ENCODE peak calls at places on chromosome 15, in four cellular contexts. One of them, this sample, is unnamed.

GRCh38 chr15:82036461-82036860 is 9.4 kb downstream of the MEX3B start:
- DNase-seq in GM12891: no peak
- DNase-seq in endothelial cell of umbilical vein: no peak
- DNase-seq in stomach: no peak
- DNase-seq in this sample: no peak

GRCh38 chr15:88512606-88513005 is 33.9 kb downstream of the DET1 start:
- DNase-seq in endothelial cell of umbilical vein: no peak
- DNase-seq in GM12891: no peak
- DNase-seq in stomach: no peak
- DNase-seq in this sample: no peak

GRCh38 chr15:31104048-31104447 is 2.5 kb upstream of the TRPM1 start:
- DNase-seq in endothelial cell of umbilical vein: no peak
- DNase-seq in stomach: no peak
- DNase-seq in GM12891: no peak
- DNase-seq in this sample: no peak

GRCh38 chr15:79170256-79170664 is 79.7 kb upstream of the RASGRF1 start:
- DNase-seq in endothelial cell of umbilical vein: no peak
- DNase-seq in GM12891: no peak
- DNase-seq in stomach: no peak
- DNase-seq in this sample: no peak

GRCh38 chr15:74655424-74655823 is 39.8 kb downstream of the CLK3 start:
- DNase-seq in endothelial cell of umbilical vein: peak
- DNase-seq in GM12891: no peak
- DNase-seq in stomach: no peak
- DNase-seq in this sample: no peak

GRCh38 chr15:76962337-76963013 is 30.9 kb downstream of the RCN2 start:
- DNase-seq in endothelial cell of umbilical vein: no peak
- DNase-seq in stomach: no peak
- DNase-seq in GM12891: no peak
- DNase-seq in this sample: no peak

GRCh38 chr15:89442671-89443307 is 53.6 kb downstream of the RHCG start:
- DNase-seq in GM12891: peak
- DNase-seq in stomach: peak
- DNase-seq in endothelial cell of umbilical vein: no peak
- DNase-seq in this sample: peak

GRCh38 chr15:38886315-38887163 is 321.9 kb upstream of the RASGRP1 start:
- DNase-seq in endothelial cell of umbilical vein: no peak
- DNase-seq in GM12891: no peak
- DNase-seq in stomach: no peak
- DNase-seq in this sample: no peak

GRCh38 chr15:68606332-68606731 is 27.5 kb downstream of the CORO2B start:
- DNase-seq in GM12891: no peak
- DNase-seq in endothelial cell of umbilical vein: no peak
- DNase-seq in stomach: no peak
- DNase-seq in this sample: no peak

GRCh38 chr15:85718271-85718971 is 76.3 kb downstream of the KLHL25 start:
- DNase-seq in stomach: no peak
- DNase-seq in endothelial cell of umbilical vein: no peak
- DNase-seq in GM12891: no peak
- DNase-seq in this sample: no peak

GRCh38 chr15:41169784-41170183 is 53.7 kb upstream of the INO80 start:
- DNase-seq in GM12891: no peak
- DNase-seq in endothelial cell of umbilical vein: no peak
- DNase-seq in stomach: no peak
- DNase-seq in this sample: no peak

GRCh38 chr15:50256188-50257041 is 9.1 kb downstream of the HDC start:
- DNase-seq in endothelial cell of umbilical vein: no peak
- DNase-seq in stomach: no peak
- DNase-seq in GM12891: no peak
- DNase-seq in this sample: no peak

GRCh38 chr15:31439328-31439727 is 112.7 kb downstream of the KLF13 start:
- DNase-seq in stomach: no peak
- DNase-seq in GM12891: no peak
- DNase-seq in endothelial cell of umbilical vein: no peak
- DNase-seq in this sample: no peak

GRCh38 chr15:54127574-54127973 is 149.3 kb downstream of the UNC13C start:
- DNase-seq in GM12891: no peak
- DNase-seq in endothelial cell of umbilical vein: no peak
- DNase-seq in stomach: no peak
- DNase-seq in this sample: no peak

GRCh38 chr15:38668433-38669159 is 104.0 kb upstream of the RASGRP1 start:
- DNase-seq in endothelial cell of umbilical vein: no peak
- DNase-seq in GM12891: no peak
- DNase-seq in stomach: no peak
- DNase-seq in this sample: no peak

GRCh38 chr15:57485869-57486268 is 105.8 kb upstream of the MYZAP start:
- DNase-seq in endothelial cell of umbilical vein: peak
- DNase-seq in GM12891: no peak
- DNase-seq in stomach: peak
- DNase-seq in this sample: no peak

GRCh38 chr15:71085809-71086208 is 29.5 kb upstream of the THSD4 start:
- DNase-seq in stomach: no peak
- DNase-seq in endothelial cell of umbilical vein: no peak
- DNase-seq in GM12891: no peak
- DNase-seq in this sample: no peak

GRCh38 chr15:99123706-99124451 is 19.0 kb downstream of the SYNM start:
- DNase-seq in endothelial cell of umbilical vein: peak
- DNase-seq in stomach: peak
- DNase-seq in GM12891: no peak
- DNase-seq in this sample: no peak

GRCh38 chr15:49865925-49866757 is 245.3 kb downstream of the DTWD1 start:
- DNase-seq in stomach: no peak
- DNase-seq in GM12891: no peak
- DNase-seq in endothelial cell of umbilical vein: no peak
- DNase-seq in this sample: no peak

GRCh38 chr15:27025411-27026051 is 54.5 kb downstream of the GABRG3 start:
- DNase-seq in stomach: no peak
- DNase-seq in GM12891: no peak
- DNase-seq in endothelial cell of umbilical vein: no peak
- DNase-seq in this sample: no peak

GRCh38 chr15:68292157-68292781 is 14.7 kb downstream of the FEM1B start:
- DNase-seq in GM12891: no peak
- DNase-seq in stomach: no peak
- DNase-seq in endothelial cell of umbilical vein: no peak
- DNase-seq in this sample: no peak

GRCh38 chr15:29788433-29789034 is 33.7 kb downstream of the TJP1 start:
- DNase-seq in GM12891: no peak
- DNase-seq in stomach: no peak
- DNase-seq in endothelial cell of umbilical vein: no peak
- DNase-seq in this sample: no peak

GRCh38 chr15:89429986-89430385 is 66.4 kb downstream of the RHCG start:
- DNase-seq in endothelial cell of umbilical vein: no peak
- DNase-seq in GM12891: no peak
- DNase-seq in stomach: no peak
- DNase-seq in this sample: no peak

GRCh38 chr15:65329298-65329990 is 25.0 kb downstream of the RNU5B-1 start:
- DNase-seq in endothelial cell of umbilical vein: no peak
- DNase-seq in GM12891: no peak
- DNase-seq in stomach: no peak
- DNase-seq in this sample: no peak

GRCh38 chr15:44722011-44722410 is 10.7 kb downstream of the B2M start:
- DNase-seq in endothelial cell of umbilical vein: no peak
- DNase-seq in stomach: no peak
- DNase-seq in GM12891: no peak
- DNase-seq in this sample: no peak

GRCh38 chr15:22944651-22945050 is 35.5 kb downstream of the CYFIP1 start:
- DNase-seq in GM12891: no peak
- DNase-seq in endothelial cell of umbilical vein: no peak
- DNase-seq in stomach: no peak
- DNase-seq in this sample: no peak

GRCh38 chr15:57751177-57751800 is 44.8 kb downstream of the POLR2M start:
- DNase-seq in stomach: no peak
- DNase-seq in endothelial cell of umbilical vein: peak
- DNase-seq in GM12891: no peak
- DNase-seq in this sample: no peak

GRCh38 chr15:64456634-64457108 is 3.7 kb upstream of the ZNF609 start:
- DNase-seq in GM12891: no peak
- DNase-seq in endothelial cell of umbilical vein: no peak
- DNase-seq in stomach: no peak
- DNase-seq in this sample: no peak

GRCh38 chr15:92569778-92570177 is 85.8 kb downstream of the FAM174B start:
- DNase-seq in endothelial cell of umbilical vein: no peak
- DNase-seq in stomach: no peak
- DNase-seq in GM12891: no peak
- DNase-seq in this sample: no peak

GRCh38 chr15:55289011-55289572 is 521 bp downstream of the RAB27A start:
- DNase-seq in endothelial cell of umbilical vein: peak
- DNase-seq in stomach: peak
- DNase-seq in GM12891: no peak
- DNase-seq in this sample: no peak
- TF ChIP-seq POLR2AphosphoS5 in endothelial cell of umbilical vein: no peak
- TF ChIP-seq POLR2AphosphoS5 in stomach: peak
- TF ChIP-seq POLR2AphosphoS5 in GM12891: no peak
- TF ChIP-seq POLR2AphosphoS5 in this sample: no peak

DNA sequence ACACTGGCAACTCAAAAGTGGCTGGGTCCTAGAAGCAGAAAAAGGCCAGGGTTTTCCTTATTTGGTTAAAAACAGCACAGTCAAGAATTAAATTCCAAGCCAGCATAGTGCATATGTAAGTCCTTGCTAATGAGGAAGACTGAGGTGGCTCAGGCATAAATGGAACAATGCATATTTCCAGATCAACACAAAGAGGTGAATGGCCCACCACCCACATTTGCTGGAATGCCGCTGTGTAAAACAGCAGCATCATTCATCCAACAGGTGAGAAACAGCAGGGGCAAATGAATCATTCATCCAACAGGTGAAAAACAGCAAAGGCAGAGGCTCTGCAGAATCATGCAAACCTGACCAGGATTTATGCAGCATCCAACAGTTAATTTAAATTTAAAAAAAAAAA is 32.9 kb downstream of the GPR176 start:
- DNase-seq in endothelial cell of umbilical vein: no peak
- DNase-seq in stomach: no peak
- DNase-seq in GM12891: no peak
- DNase-seq in this sample: no peak
- TF ChIP-seq POLR2AphosphoS5 in endothelial cell of umbilical vein: no peak
- TF ChIP-seq POLR2AphosphoS5 in stomach: no peak
- TF ChIP-seq POLR2AphosphoS5 in GM12891: no peak
- TF ChIP-seq POLR2AphosphoS5 in this sample: no peak

DNA sequence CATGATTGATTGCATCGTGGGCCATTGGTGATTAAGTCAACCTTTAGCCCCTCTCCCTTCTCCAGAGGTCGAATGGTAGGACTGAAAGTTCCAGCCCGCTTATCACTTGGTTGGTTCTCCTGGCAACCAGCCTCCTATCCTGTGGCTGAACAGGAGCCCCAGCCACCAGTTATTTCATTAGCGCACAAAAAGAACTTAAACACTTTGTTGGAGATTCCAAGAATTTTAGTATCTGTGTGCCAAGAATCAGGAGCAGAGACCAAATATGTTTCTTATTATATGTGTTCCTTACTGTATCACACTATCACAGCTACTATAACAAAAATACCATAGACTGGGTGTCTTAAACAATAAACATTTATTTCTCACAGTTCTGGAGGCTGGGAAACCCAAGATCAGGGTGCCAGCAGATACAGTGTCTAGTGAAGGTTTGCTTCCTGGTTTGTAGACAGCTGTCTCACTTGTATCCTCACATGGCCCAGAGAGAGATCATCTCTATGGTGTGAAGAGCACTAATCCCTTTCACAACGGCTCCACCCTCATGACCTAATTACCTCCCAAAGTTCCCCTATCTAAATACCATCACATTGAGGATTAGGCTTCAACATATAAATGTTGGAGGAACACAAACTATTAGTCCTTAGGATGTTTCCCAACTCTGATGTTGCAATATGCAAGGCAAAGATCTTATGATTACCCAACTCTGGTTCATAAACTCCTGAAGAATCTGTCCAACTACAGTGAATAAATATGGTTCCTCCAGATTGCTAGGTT is 30.5 kb upstream of the APH1B start:
- DNase-seq in stomach: no peak
- DNase-seq in GM12891: no peak
- DNase-seq in endothelial cell of umbilical vein: no peak
- DNase-seq in this sample: no peak
- TF ChIP-seq POLR2AphosphoS5 in stomach: peak
- TF ChIP-seq POLR2AphosphoS5 in GM12891: no peak
- TF ChIP-seq POLR2AphosphoS5 in endothelial cell of umbilical vein: no peak
- TF ChIP-seq POLR2AphosphoS5 in this sample: no peak

DNA sequence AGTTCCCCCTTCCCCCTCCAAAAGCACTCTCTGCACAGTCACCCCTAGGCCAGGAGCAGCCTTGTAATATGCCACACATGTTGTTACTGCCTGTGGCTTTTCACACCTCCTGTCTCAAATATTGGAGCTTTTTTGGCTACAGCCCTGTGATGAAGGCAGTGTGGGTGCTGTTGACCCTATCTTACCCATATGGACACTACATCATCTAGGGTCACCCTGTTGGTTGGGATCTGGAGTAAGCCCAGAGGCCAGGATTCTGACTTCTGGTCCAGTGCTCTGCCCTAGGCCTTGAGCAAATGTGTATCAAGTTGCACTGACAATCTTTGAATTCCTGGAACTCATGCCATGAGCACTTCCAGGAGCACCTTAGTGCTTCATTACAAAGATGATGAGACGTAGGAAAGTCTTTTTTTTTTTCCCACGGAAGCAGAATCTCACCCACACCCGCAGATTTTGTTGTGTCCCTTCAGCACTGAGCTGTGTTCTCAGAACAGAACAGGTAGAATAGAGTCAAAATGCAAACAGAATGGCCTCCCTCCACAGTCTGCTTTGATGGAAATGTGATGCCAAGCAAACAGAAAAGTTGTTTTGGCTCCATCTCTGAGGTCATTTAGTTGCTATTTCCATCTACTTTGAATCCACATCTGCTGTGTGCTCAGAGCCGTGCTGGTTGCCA is 49.6 kb downstream of the SMAD3 start:
- DNase-seq in GM12891: no peak
- DNase-seq in endothelial cell of umbilical vein: no peak
- DNase-seq in stomach: no peak
- DNase-seq in this sample: no peak
- TF ChIP-seq POLR2AphosphoS5 in GM12891: peak
- TF ChIP-seq POLR2AphosphoS5 in endothelial cell of umbilical vein: no peak
- TF ChIP-seq POLR2AphosphoS5 in stomach: no peak
- TF ChIP-seq POLR2AphosphoS5 in this sample: no peak

GRCh38 chr15:72796515-72797337 is 13.2 kb upstream of the ADPGK start:
- DNase-seq in GM12891: peak
- DNase-seq in stomach: peak
- DNase-seq in endothelial cell of umbilical vein: peak
- DNase-seq in this sample: peak
- TF ChIP-seq POLR2AphosphoS5 in GM12891: no peak
- TF ChIP-seq POLR2AphosphoS5 in stomach: no peak
- TF ChIP-seq POLR2AphosphoS5 in endothelial cell of umbilical vein: no peak
- TF ChIP-seq POLR2AphosphoS5 in this sample: no peak

GRCh38 chr15:37078566-37078965 is 21.8 kb downstream of the MEIS2 start:
- DNase-seq in GM12891: no peak
- DNase-seq in stomach: no peak
- DNase-seq in endothelial cell of umbilical vein: no peak
- DNase-seq in this sample: no peak

GRCh38 chr15:37079726-37080125 is 20.6 kb downstream of the MEIS2 start:
- DNase-seq in stomach: no peak
- DNase-seq in endothelial cell of umbilical vein: no peak
- DNase-seq in GM12891: no peak
- DNase-seq in this sample: no peak

GRCh38 chr15:37075777-37076176 is 24.6 kb downstream of the MEIS2 start:
- DNase-seq in endothelial cell of umbilical vein: no peak
- DNase-seq in GM12891: no peak
- DNase-seq in stomach: no peak
- DNase-seq in this sample: no peak

GRCh38 chr15:37078000-37078399 is 22.3 kb downstream of the MEIS2 start:
- DNase-seq in stomach: no peak
- DNase-seq in endothelial cell of umbilical vein: no peak
- DNase-seq in GM12891: no peak
- DNase-seq in this sample: no peak

GRCh38 chr15:37076543-37076942 is 23.8 kb downstream of the MEIS2 start:
- DNase-seq in GM12891: no peak
- DNase-seq in endothelial cell of umbilical vein: peak
- DNase-seq in stomach: no peak
- DNase-seq in this sample: no peak
- TF ChIP-seq POLR2AphosphoS5 in GM12891: no peak
- TF ChIP-seq POLR2AphosphoS5 in endothelial cell of umbilical vein: no peak
- TF ChIP-seq POLR2AphosphoS5 in stomach: no peak
- TF ChIP-seq POLR2AphosphoS5 in this sample: no peak